ENCODE peak calls at places on chromosomes 2 and 18, in eight cellular contexts. V, N, F, X, C, K, Y and T are unnamed samples.

GRCh38 chr2:44929680-44930273 is 11.7 kb upstream of the SIX3 start:
- DNase-seq in X (no peak), N (no peak), V (no peak), K (no peak), F (no peak), Y (no peak), C (no peak), T (no peak)

GRCh38 chr2:110866036-110866435 is 133.7 kb downstream of the ACOXL start:
- DNase-seq in N (no peak), K (no peak), C (no peak), Y (no peak), X (no peak), V (no peak), F (no peak), T (no peak)

GRCh38 chr2:179677148-179677688 is 184.2 kb downstream of the ZNF385B start:
- DNase-seq in F (no peak), C (no peak), X (no peak), K (no peak), Y (peak), N (no peak), V (no peak), T (no peak)

GRCh38 chr2:239650674-239651073 is 249.9 kb upstream of the HDAC4 start:
- DNase-seq in V (no peak), N (no peak), C (no peak), X (no peak), K (no peak), Y (no peak), F (no peak), T (no peak)

GRCh38 chr2:135525786-135526185 is 5.2 kb downstream of the ZRANB3 start:
- DNase-seq in K (no peak), F (no peak), X (no peak), N (no peak), Y (no peak), C (no peak), V (no peak), T (no peak)

GRCh38 chr2:31286961-31287550 is 53.1 kb downstream of the EHD3 start:
- DNase-seq in Y (no peak), K (peak), X (no peak), V (no peak), N (no peak), F (no peak), C (peak), T (no peak)

GRCh38 chr2:138632066-138632465 is 130.5 kb downstream of the SPOPL start:
- DNase-seq in N (no peak), V (no peak), X (no peak), K (peak), F (no peak), C (peak), Y (no peak), T (no peak)

GRCh38 chr18:2050016-2050415 is 521.3 kb downstream of the METTL4 start:
- DNase-seq in F (no peak), X (no peak), K (no peak), V (no peak), C (peak), Y (no peak), N (no peak), T (no peak)

GRCh38 chr2:96527052-96527964 is 9.2 kb upstream of the ARID5A start:
- DNase-seq in Y (no peak), X (no peak), V (no peak), C (no peak), K (no peak), N (peak), F (no peak), T (no peak)

GRCh38 chr2:186544255-186544675 is 45.6 kb upstream of the ITGAV start:
- DNase-seq in N (no peak), K (peak), C (peak), F (peak), X (no peak), V (no peak), Y (no peak), T (no peak)

GRCh38 chr2:85712849-85713612 is 18.9 kb downstream of the GNLY start:
- DNase-seq in V (peak), F (no peak), C (no peak), Y (no peak), N (no peak), K (no peak), X (no peak), T (no peak)

GRCh38 chr2:21099281-21099907 is 24.4 kb upstream of the TDRD15 start:
- DNase-seq in X (no peak), Y (no peak), N (no peak), K (no peak), V (no peak), C (no peak), F (no peak), T (no peak)

GRCh38 chr2:211133766-211134165 is 577.4 kb downstream of the CPS1 start:
- DNase-seq in C (no peak), F (peak), Y (no peak), K (no peak), N (no peak), X (no peak), V (no peak), T (no peak)

GRCh38 chr2:124973396-124973795 is 948.3 kb downstream of the CNTNAP5 start:
- DNase-seq in F (no peak), V (no peak), C (peak), K (no peak), N (no peak), X (no peak), Y (no peak), T (no peak)

GRCh38 chr18:54783100-54783499 is 45.2 kb upstream of the RAB27B start:
- DNase-seq in F (no peak), V (no peak), X (no peak), N (no peak), C (no peak), K (no peak), Y (no peak), T (no peak)

GRCh38 chr18:80109676-80110078 is 615 bp downstream of the ADNP2 start:
- DNase-seq in N (peak), F (peak), K (peak), C (peak), X (peak), V (no peak), Y (peak), T (peak)

GRCh38 chr2:53913721-53914120 is 54.0 kb upstream of the GPR75 start:
- DNase-seq in Y (no peak), X (no peak), K (peak), N (no peak), V (no peak), F (peak), C (peak), T (no peak)

GRCh38 chr2:94758546-94758945 is 112.7 kb upstream of the TEKT4 start:
- DNase-seq in C (no peak), N (no peak), K (no peak), Y (no peak), F (no peak), X (no peak), V (no peak), T (no peak)

GRCh38 chr2:23385351-23385747 is 370 bp downstream of the KLHL29 start:
- DNase-seq in V (no peak), Y (no peak), X (peak), K (peak), N (no peak), C (peak), F (no peak), T (peak)

GRCh38 chr2:43605079-43605655 is 9.3 kb upstream of the THADA start:
- DNase-seq in Y (no peak), K (peak), F (peak), C (peak), N (no peak), X (peak), V (no peak), T (no peak)

GRCh38 chr2:5664197-5664728 is 27.9 kb upstream of the SOX11 start:
- DNase-seq in X (no peak), C (no peak), Y (no peak), V (no peak), N (no peak), F (no peak), K (no peak), T (no peak)

GRCh38 chr2:152815634-152816257 is 97.3 kb downstream of the ARL6IP6 start:
- DNase-seq in C (peak), Y (no peak), X (no peak), F (no peak), K (no peak), V (no peak), N (no peak), T (no peak)

GRCh38 chr2:212520340-212520739 is 18.3 kb downstream of the ERBB4 start:
- DNase-seq in Y (no peak), V (no peak), C (peak), N (no peak), X (no peak), K (peak), F (no peak), T (no peak)

GRCh38 chr18:50297621-50298442 is 10.3 kb upstream of the CXXC1 start:
- DNase-seq in Y (peak), X (peak), V (peak), K (peak), F (peak), N (peak), C (peak), T (peak)

GRCh38 chr2:162221064-162221463 is 22.2 kb downstream of the FAP start:
- DNase-seq in K (peak), V (peak), F (peak), N (peak), Y (peak), X (no peak), C (peak), T (peak)